ENCODE peak calls at places on chromosomes 2 and 18, in five cellular contexts. One of them, this sample, is unnamed.

GRCh38 chr18:22336406-22336805 is 81.3 kb downstream of the CTAGE1 start:
- DNase-seq in PC-3: no peak
- DNase-seq in Peyer's patch: no peak
- DNase-seq in heart right ventricle: no peak
- DNase-seq in K562: no peak
- DNase-seq in this sample: no peak

GRCh38 chr18:60196818-60197217 is 175.8 kb downstream of the MC4R start:
- DNase-seq in PC-3: no peak
- DNase-seq in Peyer's patch: no peak
- DNase-seq in heart right ventricle: no peak
- DNase-seq in K562: no peak
- DNase-seq in this sample: no peak

GRCh38 chr2:145984541-145984940 is 1464.6 kb upstream of the ZEB2 start:
- DNase-seq in PC-3: peak; percentile 97
- DNase-seq in Peyer's patch: no peak
- DNase-seq in heart right ventricle: no peak
- DNase-seq in K562: no peak
- DNase-seq in this sample: no peak

GRCh38 chr2:119808516-119809147 is 48.9 kb downstream of the PTPN4 start:
- DNase-seq in PC-3: peak; percentile 60
- DNase-seq in Peyer's patch: no peak
- DNase-seq in heart right ventricle: no peak
- DNase-seq in K562: no peak
- DNase-seq in this sample: no peak

GRCh38 chr2:161123531-161124030 is 36.6 kb upstream of the TANK start:
- DNase-seq in PC-3: peak; percentile 88
- DNase-seq in Peyer's patch: no peak
- DNase-seq in heart right ventricle: no peak
- DNase-seq in K562: no peak
- DNase-seq in this sample: peak; percentile 58

GRCh38 chr2:20178404-20179178 is 46.3 kb downstream of the SDC1 start:
- DNase-seq in PC-3: no peak
- DNase-seq in Peyer's patch: peak; percentile 55
- DNase-seq in heart right ventricle: no peak
- DNase-seq in K562: no peak
- DNase-seq in this sample: no peak

GRCh38 chr2:120430501-120430830 is 84.5 kb downstream of the INHBB start:
- DNase-seq in PC-3: no peak
- DNase-seq in Peyer's patch: peak; percentile 39
- DNase-seq in heart right ventricle: no peak
- DNase-seq in K562: no peak
- DNase-seq in this sample: no peak

GRCh38 chr18:24811963-24812681 is 351.7 kb downstream of the HRH4 start:
- DNase-seq in PC-3: no peak
- DNase-seq in Peyer's patch: no peak
- DNase-seq in heart right ventricle: no peak
- DNase-seq in K562: no peak
- DNase-seq in this sample: no peak

GRCh38 chr2:96320326-96321229 is 4.5 kb upstream of the ITPRIPL1 start:
- DNase-seq in PC-3: peak; percentile 60
- DNase-seq in Peyer's patch: no peak
- DNase-seq in heart right ventricle: no peak
- DNase-seq in K562: no peak
- DNase-seq in this sample: no peak

GRCh38 chr2:191565647-191566198 is 112.2 kb upstream of the NABP1 start:
- DNase-seq in PC-3: no peak
- DNase-seq in Peyer's patch: no peak
- DNase-seq in heart right ventricle: no peak
- DNase-seq in K562: peak; percentile 24
- DNase-seq in this sample: peak; percentile 91

GRCh38 chr2:162888641-162889040 is 50.1 kb upstream of the KCNH7 start:
- DNase-seq in PC-3: no peak
- DNase-seq in Peyer's patch: no peak
- DNase-seq in heart right ventricle: no peak
- DNase-seq in K562: no peak
- DNase-seq in this sample: no peak

GRCh38 chr2:168192839-168193616 is 54.4 kb downstream of the STK39 start:
- DNase-seq in PC-3: peak; percentile 42
- DNase-seq in Peyer's patch: no peak
- DNase-seq in heart right ventricle: no peak
- DNase-seq in K562: no peak
- DNase-seq in this sample: no peak

GRCh38 chr2:61512768-61513398 is 25.3 kb downstream of the XPO1 start:
- DNase-seq in PC-3: no peak
- DNase-seq in Peyer's patch: peak; percentile 54
- DNase-seq in heart right ventricle: no peak
- DNase-seq in K562: no peak
- DNase-seq in this sample: no peak

GRCh38 chr2:229921101-229921891 is 513 bp downstream of the TRIP12 start:
- DNase-seq in PC-3: peak; percentile 52
- DNase-seq in Peyer's patch: peak; percentile 82
- DNase-seq in heart right ventricle: peak; percentile 70
- DNase-seq in K562: no peak
- DNase-seq in this sample: peak; percentile 52

GRCh38 chr18:70578480-70578879 is 289.6 kb downstream of the SOCS6 start:
- DNase-seq in PC-3: no peak
- DNase-seq in Peyer's patch: no peak
- DNase-seq in heart right ventricle: no peak
- DNase-seq in K562: no peak
- DNase-seq in this sample: peak; percentile 36

GRCh38 chr18:67599277-67599676 is 82.8 kb upstream of the DSEL start:
- DNase-seq in PC-3: peak; percentile 35
- DNase-seq in Peyer's patch: no peak
- DNase-seq in heart right ventricle: no peak
- DNase-seq in K562: no peak
- DNase-seq in this sample: no peak

GRCh38 chr2:62319061-62319460 is 123.1 kb downstream of the B3GNT2 start:
- DNase-seq in PC-3: no peak
- DNase-seq in Peyer's patch: no peak
- DNase-seq in heart right ventricle: no peak
- DNase-seq in K562: no peak
- DNase-seq in this sample: no peak

GRCh38 chr2:124209441-124209840 is 184.4 kb downstream of the CNTNAP5 start:
- DNase-seq in PC-3: no peak
- DNase-seq in Peyer's patch: no peak
- DNase-seq in heart right ventricle: no peak
- DNase-seq in K562: no peak
- DNase-seq in this sample: no peak

GRCh38 chr2:231418820-231419640 is 23.5 kb downstream of the B3GNT7 start:
- DNase-seq in PC-3: no peak
- DNase-seq in Peyer's patch: no peak
- DNase-seq in heart right ventricle: no peak
- DNase-seq in K562: no peak
- DNase-seq in this sample: no peak

GRCh38 chr2:40433739-40434138 is 18.2 kb downstream of the SLC8A1 start:
- DNase-seq in PC-3: no peak
- DNase-seq in Peyer's patch: no peak
- DNase-seq in heart right ventricle: no peak
- DNase-seq in K562: no peak
- DNase-seq in this sample: no peak

GRCh38 chr2:236157815-236158498 is 10.2 kb downstream of the GBX2 start:
- DNase-seq in PC-3: no peak
- DNase-seq in Peyer's patch: no peak
- DNase-seq in heart right ventricle: no peak
- DNase-seq in K562: no peak
- DNase-seq in this sample: no peak

GRCh38 chr18:11741505-11742145 is 52.6 kb downstream of the GNAL start:
- DNase-seq in PC-3: peak; percentile 42
- DNase-seq in Peyer's patch: no peak
- DNase-seq in heart right ventricle: no peak
- DNase-seq in K562: peak; percentile 62
- DNase-seq in this sample: no peak

GRCh38 chr2:29463181-29463900 is 348.1 kb downstream of the CLIP4 start:
- DNase-seq in PC-3: peak; percentile 71
- DNase-seq in Peyer's patch: no peak
- DNase-seq in heart right ventricle: no peak
- DNase-seq in K562: no peak
- DNase-seq in this sample: no peak

DNA sequence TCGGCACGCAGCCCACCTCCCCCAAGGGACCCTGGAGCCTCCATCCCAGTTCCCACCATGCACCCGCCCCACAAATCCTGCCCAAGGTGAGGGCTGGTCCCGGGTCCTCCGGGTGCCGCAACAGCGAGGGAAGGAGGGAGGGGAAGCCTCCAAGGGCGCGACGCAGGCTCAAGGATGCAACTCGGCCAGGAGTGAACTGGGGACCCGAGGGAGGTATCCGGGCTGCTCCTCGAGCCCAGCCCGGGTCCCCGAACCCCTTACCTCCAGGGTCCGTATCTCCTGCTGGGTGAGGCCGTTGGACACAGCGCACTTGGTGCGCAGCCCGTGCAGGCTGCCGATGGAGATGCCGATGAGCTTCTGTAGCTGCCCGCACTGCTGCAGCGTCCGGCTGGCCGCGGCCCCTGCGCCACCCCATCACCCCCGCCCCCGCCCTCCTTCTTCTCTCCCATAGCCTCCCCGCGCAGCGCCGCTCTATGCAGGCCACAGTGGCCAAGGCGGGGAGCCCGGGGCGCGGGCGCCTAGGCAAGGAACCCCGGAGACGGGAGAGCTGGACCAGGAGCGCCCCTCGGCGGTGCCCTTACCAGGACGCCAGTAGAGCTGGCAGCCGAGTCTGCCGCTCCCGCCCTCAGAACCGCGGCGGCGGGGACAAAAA is 124.1 kb downstream of the ANKRD30BL start:
- DNase-seq in PC-3: no peak
- DNase-seq in Peyer's patch: peak; percentile 46
- DNase-seq in heart right ventricle: peak; percentile 11
- DNase-seq in K562: peak; percentile 8
- DNase-seq in this sample: no peak
- TF ChIP-seq CTCF in PC-3: peak; percentile 10
- TF ChIP-seq CTCF in Peyer's patch: no peak
- TF ChIP-seq CTCF in heart right ventricle: no peak
- TF ChIP-seq CTCF in K562: no peak
- TF ChIP-seq CTCF in this sample: no peak

GRCh38 chr18:74392323-74392722 is 64.8 kb downstream of the DIPK1C start:
- DNase-seq in PC-3: no peak
- DNase-seq in Peyer's patch: no peak
- DNase-seq in heart right ventricle: no peak
- DNase-seq in K562: no peak
- DNase-seq in this sample: no peak

GRCh38 chr18:74396252-74397204 is 60.6 kb downstream of the DIPK1C start:
- DNase-seq in PC-3: no peak
- DNase-seq in Peyer's patch: no peak
- DNase-seq in heart right ventricle: no peak
- DNase-seq in K562: no peak
- DNase-seq in this sample: no peak

GRCh38 chr18:74397572-74397971 is 59.5 kb downstream of the DIPK1C start:
- DNase-seq in PC-3: no peak
- DNase-seq in Peyer's patch: no peak
- DNase-seq in heart right ventricle: no peak
- DNase-seq in K562: no peak
- DNase-seq in this sample: peak; percentile 28

GRCh38 chr18:74395630-74396251 is 61.4 kb downstream of the DIPK1C start:
- DNase-seq in PC-3: no peak
- DNase-seq in Peyer's patch: no peak
- DNase-seq in heart right ventricle: no peak
- DNase-seq in K562: no peak
- DNase-seq in this sample: no peak

DNA sequence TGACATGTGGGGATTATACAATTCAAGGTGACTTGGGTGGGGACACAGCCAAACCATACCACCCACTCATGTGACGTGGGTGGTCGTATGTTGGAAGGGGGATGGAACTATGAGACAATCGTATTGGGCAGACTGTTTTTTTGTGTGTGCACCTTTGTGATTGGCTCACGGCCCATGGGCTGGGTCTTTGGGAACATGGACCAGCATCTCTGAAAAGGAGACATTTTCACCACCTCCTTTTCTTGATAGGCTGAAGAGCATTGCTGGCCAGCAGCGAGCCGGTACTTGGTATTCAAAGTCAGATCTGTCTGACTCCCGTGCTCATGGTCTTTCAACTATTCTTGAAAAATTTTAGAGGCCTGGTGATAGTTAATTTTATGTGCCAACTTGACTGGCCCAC is 62.1 kb downstream of the DIPK1C start:
- DNase-seq in PC-3: no peak
- DNase-seq in Peyer's patch: no peak
- DNase-seq in heart right ventricle: no peak
- DNase-seq in K562: no peak
- DNase-seq in this sample: no peak
- H3K4me1 ChIP-seq in PC-3: no peaks in the 10 kb centered on the region
- H3K4me1 ChIP-seq in Peyer's patch: no peaks in the 10 kb centered on the region
- H3K4me1 ChIP-seq in heart right ventricle: peaks cover 36% of the 10 kb centered on the region
- H3K4me1 ChIP-seq in K562: no peaks in the 10 kb centered on the region
- H3K4me1 ChIP-seq in this sample: no peaks in the 10 kb centered on the region

DNA sequence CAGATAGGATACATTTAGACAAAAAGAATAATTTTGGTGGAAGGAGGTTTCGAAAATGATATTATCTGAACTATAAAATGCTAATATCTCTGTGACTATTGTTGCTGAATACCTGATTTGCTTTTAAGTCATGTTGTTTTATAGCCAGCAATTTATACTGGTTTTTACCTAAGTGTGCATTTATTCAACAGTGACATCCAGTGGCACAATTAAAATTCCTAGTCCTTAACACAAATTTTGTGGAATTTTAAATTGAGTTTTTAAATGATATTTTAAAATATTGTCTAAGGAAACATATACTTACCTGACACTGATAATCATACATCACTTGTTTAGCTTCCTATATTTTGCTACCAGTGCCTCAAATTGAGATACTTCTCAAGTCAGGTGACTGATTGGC is 144.8 kb downstream of the ARHGAP28 start:
- DNase-seq in PC-3: peak; percentile 44
- DNase-seq in Peyer's patch: no peak
- DNase-seq in heart right ventricle: no peak
- DNase-seq in K562: no peak
- DNase-seq in this sample: no peak
- TF ChIP-seq CTCF in PC-3: peak; percentile 63
- TF ChIP-seq CTCF in Peyer's patch: no peak
- TF ChIP-seq CTCF in heart right ventricle: no peak
- TF ChIP-seq CTCF in K562: peak; percentile 35
- TF ChIP-seq CTCF in this sample: no peak

GRCh38 chr2:11757101-11757500 is 10.7 kb downstream of the LPIN1 start:
- DNase-seq in PC-3: no peak
- DNase-seq in Peyer's patch: no peak
- DNase-seq in heart right ventricle: no peak
- DNase-seq in K562: no peak
- DNase-seq in this sample: no peak
- H3K4me1 ChIP-seq in PC-3: peaks cover 28% of the 10 kb centered on the region
- H3K4me1 ChIP-seq in Peyer's patch: peaks cover 29% of the 10 kb centered on the region
- H3K4me1 ChIP-seq in heart right ventricle: peaks cover 48% of the 10 kb centered on the region
- H3K4me1 ChIP-seq in K562: peaks cover 30% of the 10 kb centered on the region
- H3K4me1 ChIP-seq in this sample: peaks cover 8% of the 10 kb centered on the region

DNA sequence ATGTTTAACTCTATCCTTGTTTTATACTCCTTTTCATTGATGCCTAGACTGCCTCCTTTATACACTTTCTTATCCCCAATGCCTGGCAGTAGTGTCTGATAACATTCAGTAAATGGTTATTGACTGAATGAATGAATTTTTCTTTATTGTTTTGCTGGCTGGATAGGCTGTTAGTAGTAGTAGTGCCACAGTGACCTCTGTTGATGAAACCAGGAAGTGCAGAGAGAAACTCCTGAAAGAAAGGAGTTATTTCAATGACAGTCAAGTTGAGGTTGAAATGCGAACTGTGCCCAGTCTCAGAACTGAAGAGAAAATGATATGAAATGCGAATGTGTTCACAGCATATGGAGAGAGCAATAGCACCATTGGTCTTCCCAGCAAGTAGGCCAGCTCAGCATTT is 26.8 kb upstream of the SLC9A2 start:
- DNase-seq in PC-3: peak; percentile 56
- DNase-seq in Peyer's patch: no peak
- DNase-seq in heart right ventricle: no peak
- DNase-seq in K562: peak; percentile 19
- DNase-seq in this sample: no peak
- TF ChIP-seq CTCF in PC-3: peak; percentile 72
- TF ChIP-seq CTCF in Peyer's patch: peak; percentile 77
- TF ChIP-seq CTCF in heart right ventricle: no peak
- TF ChIP-seq CTCF in K562: peak; percentile 49
- TF ChIP-seq CTCF in this sample: peak; percentile 65

GRCh38 chr18:51339866-51340265 is 142.4 kb upstream of the MEX3C start:
- DNase-seq in PC-3: peak; percentile 52
- DNase-seq in Peyer's patch: no peak
- DNase-seq in heart right ventricle: no peak
- DNase-seq in K562: no peak
- DNase-seq in this sample: no peak
- H3K4me1 ChIP-seq in PC-3: peaks cover 8% of the 10 kb centered on the region
- H3K4me1 ChIP-seq in Peyer's patch: no peaks in the 10 kb centered on the region
- H3K4me1 ChIP-seq in heart right ventricle: no peaks in the 10 kb centered on the region
- H3K4me1 ChIP-seq in K562: no peaks in the 10 kb centered on the region
- H3K4me1 ChIP-seq in this sample: peaks cover 6% of the 10 kb centered on the region